ENCODE peak calls at places on chromosomes 13 and 19, in six cellular contexts. V, P, J, N, M and R are unnamed samples.

GRCh38 chr19:46881092-46881491 is 20.3 kb downstream of the ARHGAP35 start:
- DNase-seq in P (no peak), V (no peak), N (no peak), J (no peak), M (no peak), R (no peak)

GRCh38 chr13:33217256-33217655 is 68.3 kb downstream of the STARD13 start:
- DNase-seq in J (no peak), P (no peak), N (no peak), M (no peak), V (no peak), R (no peak)

GRCh38 chr19:11025445-11025844 is 63.8 kb upstream of the LDLR start:
- DNase-seq in N (no peak), J (no peak), M (no peak), P (no peak), V (no peak), R (no peak)

GRCh38 chr13:109610517-109610916 is 175.9 kb downstream of the IRS2 start:
- DNase-seq in V (no peak), P (no peak), N (peak), M (peak), J (no peak), R (peak)

GRCh38 chr19:36032251-36033104 is at the start of gene CLIP3:
- DNase-seq in P (peak), N (peak), J (peak), M (peak), V (peak), R (peak)

GRCh38 chr19:31616031-31616430 is 266.8 kb upstream of the TSHZ3 start:
- DNase-seq in V (no peak), M (no peak), J (no peak), N (no peak), P (no peak), R (no peak)

GRCh38 chr19:46955114-46955812 is 64.4 kb upstream of the NPAS1 start:
- DNase-seq in V (peak), N (no peak), M (no peak), P (peak), J (no peak), R (no peak)

GRCh38 chr13:40629678-40630384 is 36.6 kb downstream of the FOXO1 start:
- DNase-seq in V (no peak), N (no peak), J (no peak), P (no peak), M (no peak), R (no peak)

GRCh38 chr13:31862828-31863227 is 123.5 kb downstream of the RXFP2 start:
- DNase-seq in J (no peak), P (no peak), M (no peak), V (no peak), N (no peak), R (no peak)

GRCh38 chr19:512548-513365 is 5.5 kb downstream of the TPGS1 start:
- DNase-seq in N (no peak), M (peak), V (no peak), P (no peak), J (no peak), R (no peak)

GRCh38 chr19:46493236-46494114 is 2.2 kb downstream of the PNMA8B start:
- DNase-seq in J (no peak), N (peak), V (no peak), P (no peak), M (peak), R (peak)

GRCh38 chr19:55647732-55648656 is at the start of gene CCDC106:
- DNase-seq in V (peak), M (peak), P (peak), N (peak), J (peak), R (peak)

GRCh38 chr19:36009220-36009619 is 607 bp upstream of the SYNE4 start:
- DNase-seq in M (peak), V (peak), P (peak), N (peak), J (peak), R (peak)

GRCh38 chr19:6215701-6216235 is 64.0 kb downstream of the MLLT1 start:
- DNase-seq in M (no peak), N (no peak), J (no peak), V (no peak), P (no peak), R (no peak)

GRCh38 chr19:14059093-14059480 is 2.8 kb downstream of the PALM3 start:
- DNase-seq in N (peak), P (no peak), V (no peak), M (peak), J (peak), R (no peak)

GRCh38 chr13:93217701-93218100 is 8.9 kb upstream of the GPC6 start:
- DNase-seq in M (no peak), J (no peak), N (no peak), P (no peak), V (no peak), R (no peak)

GRCh38 chr13:31818236-31818635 is 78.9 kb downstream of the RXFP2 start:
- DNase-seq in M (no peak), P (no peak), J (no peak), N (no peak), V (no peak), R (no peak)

GRCh38 chr13:92967923-92968322 is 258.7 kb upstream of the GPC6 start:
- DNase-seq in V (peak), M (no peak), N (no peak), P (no peak), J (no peak), R (peak)

GRCh38 chr13:100484708-100485107 is 103.9 kb downstream of the GGACT start:
- DNase-seq in V (no peak), P (no peak), J (no peak), N (no peak), M (no peak), R (no peak)

GRCh38 chr19:10835089-10835753 is 791 bp downstream of the TMED1 start:
- DNase-seq in J (no peak), M (no peak), P (no peak), V (no peak), N (peak), R (no peak)

GRCh38 chr19:21463449-21464105 is 41.8 kb upstream of the ZNF429 start:
- DNase-seq in J (peak), N (peak), P (no peak), V (no peak), M (peak), R (peak)

GRCh38 chr19:51503891-51504290 is 2.3 kb upstream of the SIGLEC12 start:
- DNase-seq in V (no peak), J (no peak), P (no peak), M (no peak), N (no peak), R (no peak)

GRCh38 chr19:10116085-10116865 is 3.4 kb downstream of the EIF3G start:
- DNase-seq in J (no peak), M (no peak), N (no peak), V (no peak), P (no peak), R (peak)

GRCh38 chr19:8515317-8515716 is 1.4 kb upstream of the ZNF414 start:
- DNase-seq in M (no peak), N (no peak), J (no peak), V (no peak), P (no peak), R (no peak)

GRCh38 chr19:3693030-3693925 is 7.0 kb downstream of the PIP5K1C start:
- DNase-seq in V (no peak), J (no peak), N (no peak), M (no peak), P (no peak), R (no peak)

GRCh38 chr19:33823341-33823740 is 26.7 kb downstream of the KCTD15 start:
- DNase-seq in P (no peak), M (peak), N (no peak), J (no peak), V (no peak), R (no peak)

GRCh38 chr13:113943821-113944565 is 29.9 kb downstream of the C13orf46 start:
- DNase-seq in J (no peak), N (no peak), M (no peak), V (no peak), P (no peak), R (no peak)

GRCh38 chr19:8302357-8302691 is 5.8 kb downstream of the CD320 start:
- DNase-seq in V (no peak), N (no peak), P (no peak), M (no peak), J (no peak), R (no peak)

GRCh38 chr13:48493851-48494250 is 39.0 kb downstream of the RCBTB2 start:
- DNase-seq in N (no peak), M (no peak), V (peak), P (no peak), J (no peak), R (no peak)

GRCh38 chr13:107712145-107712544 is 503.2 kb downstream of the LIG4 start:
- DNase-seq in V (no peak), N (no peak), M (no peak), J (no peak), P (peak), R (no peak)

GRCh38 chr19:54231077-54231931 is 8.5 kb upstream of the LILRB3 start:
- DNase-seq in V (peak), M (peak), P (peak), N (peak), J (peak), R (peak)

GRCh38 chr19:19615086-19615485 is 3.4 kb downstream of the PBX4 start:
- DNase-seq in P (peak), J (no peak), M (no peak), N (no peak), V (peak), R (no peak)

GRCh38 chr13:59043016-59043415 is 1120.7 kb downstream of the DIAPH3 start:
- DNase-seq in J (no peak), N (no peak), V (no peak), P (no peak), M (no peak), R (no peak)

GRCh38 chr19:43612374-43612773 is 486 bp downstream of the SRRM5 start:
- DNase-seq in N (no peak), M (no peak), P (no peak), V (no peak), J (no peak), R (peak)

GRCh38 chr19:46211201-46211881 is 18.2 kb upstream of the IGFL1 start:
- DNase-seq in M (peak), J (no peak), N (peak), P (peak), V (no peak), R (peak)

GRCh38 chr19:50669319-50670101 is 20.3 kb downstream of the C19orf81 start:
- DNase-seq in P (no peak), J (no peak), V (peak), N (no peak), M (peak), R (no peak)

GRCh38 chr19:5126498-5127223 is 157.7 kb downstream of the KDM4B start:
- DNase-seq in N (no peak), J (no peak), M (no peak), P (no peak), V (no peak), R (no peak)

GRCh38 chr13:26323764-26324163 is 69.8 kb downstream of the CDK8 start:
- DNase-seq in N (no peak), M (no peak), V (no peak), P (peak), J (no peak), R (no peak)

GRCh38 chr13:44340508-44340907 is 33.1 kb upstream of the SERP2 start:
- DNase-seq in J (no peak), N (no peak), M (no peak), V (no peak), P (no peak), R (no peak)
- H2BK15ac ChIP-seq in J (no peak), N (no peak), M (no peak), V (no peak), P (no peak), R (no peak)

DNA sequence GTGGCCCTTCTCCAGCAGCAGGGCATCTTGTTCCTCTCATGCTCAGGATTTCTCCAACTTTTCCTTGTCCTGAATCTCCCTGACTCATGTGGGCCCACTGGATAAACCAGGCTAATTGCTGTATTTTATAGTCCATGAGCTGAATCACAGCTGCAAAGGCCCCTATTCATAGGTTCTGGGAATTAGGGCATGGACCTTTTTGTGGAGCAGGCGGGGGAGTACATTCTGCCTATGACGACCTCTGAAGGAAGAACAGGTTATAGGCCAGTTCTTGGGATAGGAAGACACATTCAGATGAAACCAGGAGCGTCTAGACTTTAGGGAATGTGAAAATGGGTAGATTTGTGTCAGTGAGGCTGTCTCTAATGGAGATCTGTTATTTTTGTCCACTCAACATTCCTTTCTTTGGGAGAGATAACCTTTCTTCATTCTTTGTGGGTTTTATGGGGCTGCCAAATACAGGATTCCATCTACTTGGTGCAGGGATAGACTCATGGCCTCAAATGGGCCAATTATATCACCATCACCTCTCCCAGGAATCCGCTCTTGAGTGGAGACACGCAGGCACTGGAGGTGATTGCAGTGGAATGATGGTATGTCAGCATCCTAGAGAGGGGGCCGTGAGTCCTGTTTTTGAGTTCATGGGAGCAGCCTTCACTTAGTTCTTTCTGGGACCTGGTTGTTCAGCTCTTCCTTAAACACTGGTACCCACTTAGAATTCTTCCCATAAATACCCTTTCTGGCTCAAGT is 45.1 kb upstream of the CNMD start:
- DNase-seq in V (no peak), M (no peak), N (no peak), P (no peak), J (no peak), R (no peak)
- H2BK15ac ChIP-seq in V (no peak), M (no peak), N (no peak), P (no peak), J (no peak), R (no peak)

DNA sequence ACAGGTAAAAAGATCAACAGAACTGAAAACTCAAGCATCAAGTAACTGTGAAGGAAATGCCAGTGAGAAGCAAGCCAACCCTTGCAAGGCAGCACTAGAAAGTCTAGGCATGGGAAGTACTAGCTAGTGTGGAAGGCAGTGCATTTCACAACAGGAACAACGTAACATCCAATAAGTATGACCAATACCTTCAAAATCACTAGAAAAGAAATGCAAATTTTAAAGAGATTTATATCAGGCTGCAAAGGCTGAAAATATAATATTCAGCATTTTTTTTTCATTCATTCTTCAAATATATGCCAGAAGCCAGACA is 121.9 kb downstream of the DLEU7 start:
- DNase-seq in V (no peak), M (no peak), J (no peak), N (no peak), P (no peak), R (no peak)
- H2BK15ac ChIP-seq in V (no peak), M (no peak), J (no peak), N (no peak), P (no peak), R (no peak)

DNA sequence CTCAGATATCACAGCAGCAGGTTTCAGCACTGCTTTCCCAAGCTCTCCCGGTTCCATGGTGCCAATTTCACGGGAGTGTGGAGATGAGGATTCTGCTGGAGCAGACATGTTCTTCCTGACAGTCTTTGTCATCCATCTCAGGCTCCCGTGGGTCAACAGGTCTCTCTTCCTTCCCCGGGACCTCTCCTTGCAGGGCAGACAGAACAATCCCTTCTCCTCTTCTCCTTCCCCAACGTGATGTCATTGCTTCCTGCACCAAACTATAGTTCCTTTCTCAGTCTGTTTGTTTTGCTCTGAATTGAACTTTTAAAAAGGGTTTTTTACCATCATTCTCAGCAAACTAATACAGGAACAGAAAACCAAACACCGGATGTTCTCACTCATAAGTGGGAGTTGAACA is 107.9 kb downstream of the ZNF536 start:
- DNase-seq in P (no peak), J (no peak), V (no peak), N (no peak), M (no peak), R (no peak)
- H2BK15ac ChIP-seq in P (no peak), J (no peak), V (no peak), N (no peak), M (no peak), R (no peak)